ENCODE peak calls at places on chromosomes 6 and 20, in seven cellular contexts. O is A549, H is transverse colon, T is ovary, Z is K562, E is SK-N-SH, J is H1. K is an unnamed sample.

GRCh38 chr6:127956260-127956888 is 55.5 kb upstream of the THEMIS start:
- DNase-seq in O (no peak), H (no peak), T (peak; percentile 14), Z (no peak), E (no peak), J (no peak), K (no peak)

GRCh38 chr20:48787861-48788375 is 39.9 kb downstream of the PREX1 start:
- DNase-seq in O (peak; percentile 29), H (no peak), T (no peak), Z (peak; percentile 28), E (no peak), J (no peak), K (no peak)

GRCh38 chr6:30647802-30648460 is 998 bp downstream of the C6orf136 start:
- DNase-seq in O (peak; percentile 71), H (no peak), T (no peak), Z (peak; percentile 86), E (no peak), J (peak; percentile 86), K (no peak)

GRCh38 chr6:13992417-13993055 is 67.8 kb downstream of the RNF182 start:
- DNase-seq in O (peak; percentile 50), H (no peak), T (no peak), Z (peak; percentile 80), E (no peak), J (no peak), K (no peak)

GRCh38 chr6:40393641-40394040 is 193.5 kb downstream of the LRFN2 start:
- DNase-seq in O (no peak), H (no peak), T (no peak), Z (no peak), E (no peak), J (peak; percentile 36), K (no peak)

GRCh38 chr6:33197431-33198048 is 2.9 kb downstream of the RXRB start:
- DNase-seq in O (peak; percentile 67), H (peak; percentile 37), T (no peak), Z (peak; percentile 78), E (peak; percentile 79), J (peak; percentile 70), K (peak; percentile 76)

GRCh38 chr20:48709292-48709691 is 118.5 kb downstream of the PREX1 start:
- DNase-seq in O (no peak), H (no peak), T (no peak), Z (no peak), E (no peak), J (no peak), K (no peak)

GRCh38 chr6:109388265-109388664 is 6.0 kb upstream of the CD164 start:
- DNase-seq in O (no peak), H (no peak), T (no peak), Z (no peak), E (no peak), J (no peak), K (no peak)

GRCh38 chr6:129590408-129591022 is 119.5 kb downstream of the ARHGAP18 start:
- DNase-seq in O (no peak), H (no peak), T (no peak), Z (no peak), E (no peak), J (no peak), K (no peak)

GRCh38 chr6:64985726-64986125 is 721.3 kb downstream of the EYS start:
- DNase-seq in O (no peak), H (no peak), T (no peak), Z (no peak), E (no peak), J (no peak), K (no peak)

GRCh38 chr6:64983108-64983507 is 723.9 kb downstream of the EYS start:
- DNase-seq in O (no peak), H (no peak), T (no peak), Z (no peak), E (no peak), J (no peak), K (no peak)

GRCh38 chr6:64990652-64991304 is 716.2 kb downstream of the EYS start:
- DNase-seq in O (no peak), H (no peak), T (no peak), Z (no peak), E (no peak), J (no peak), K (no peak)

GRCh38 chr6:64984947-64985346 is 722.1 kb downstream of the EYS start:
- DNase-seq in O (no peak), H (no peak), T (no peak), Z (no peak), E (no peak), J (no peak), K (no peak)

DNA sequence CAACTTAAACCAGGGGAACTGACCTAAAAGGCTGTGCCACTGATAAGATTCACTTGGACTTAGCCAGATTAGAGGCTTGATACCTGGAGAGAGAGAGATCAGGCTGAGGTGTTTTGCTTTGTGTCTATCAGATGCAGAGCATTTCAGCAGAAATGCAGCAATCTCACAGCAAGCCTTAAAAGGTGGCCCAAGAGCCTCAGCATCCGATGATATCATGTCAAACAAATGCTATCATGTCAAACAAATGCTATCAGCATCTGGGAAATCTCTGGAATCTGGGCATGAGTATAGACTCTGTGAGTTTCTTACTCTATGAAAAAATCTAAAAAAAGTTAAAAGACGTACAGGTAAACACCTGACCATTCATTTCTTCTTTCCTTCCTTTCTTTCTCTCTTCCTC is 718.9 kb downstream of the EYS start:
- DNase-seq in O (no peak), H (no peak), T (no peak), Z (no peak), E (no peak), J (no peak), K (no peak)
- TF ChIP-seq EP300 in O (no peak), H (no peak), T (no peak), Z (no peak), E (no peak), J (no peak), K (no peak)

GRCh38 chr20:37291724-37292126 is 2.3 kb downstream of the MANBAL start:
- DNase-seq in O (no peak), H (no peak), T (no peak), Z (no peak), E (no peak), J (no peak), K (no peak)
- TF ChIP-seq EP300 in O (no peak), H (no peak), T (no peak), Z (no peak), E (no peak), J (no peak), K (no peak)

GRCh38 chr20:21145424-21145823 is 19.5 kb downstream of the KIZ start:
- DNase-seq in O (no peak), H (no peak), T (no peak), Z (no peak), E (no peak), J (no peak), K (no peak)
- TF ChIP-seq EP300 in O (no peak), H (no peak), T (no peak), Z (no peak), E (no peak), J (no peak), K (no peak)

DNA sequence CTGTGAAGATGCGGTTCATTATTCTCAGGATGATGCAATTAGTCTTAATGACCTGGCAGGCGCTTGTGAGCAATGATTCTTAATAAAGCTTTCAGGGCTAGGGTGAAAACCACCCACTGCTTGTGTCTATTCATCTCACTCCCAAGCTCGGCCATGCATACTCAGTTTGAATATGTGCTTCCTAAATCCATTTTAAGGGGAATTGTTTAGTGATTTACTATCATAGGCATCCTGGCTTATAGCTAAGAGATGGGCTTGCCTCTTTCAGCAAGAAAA is 141.1 kb upstream of the SLC24A3 start:
- DNase-seq in O (no peak), H (no peak), T (no peak), Z (no peak), E (no peak), J (no peak), K (no peak)
- TF ChIP-seq EP300 in O (no peak), H (no peak), T (no peak), Z (no peak), E (no peak), J (no peak), K (no peak)

DNA sequence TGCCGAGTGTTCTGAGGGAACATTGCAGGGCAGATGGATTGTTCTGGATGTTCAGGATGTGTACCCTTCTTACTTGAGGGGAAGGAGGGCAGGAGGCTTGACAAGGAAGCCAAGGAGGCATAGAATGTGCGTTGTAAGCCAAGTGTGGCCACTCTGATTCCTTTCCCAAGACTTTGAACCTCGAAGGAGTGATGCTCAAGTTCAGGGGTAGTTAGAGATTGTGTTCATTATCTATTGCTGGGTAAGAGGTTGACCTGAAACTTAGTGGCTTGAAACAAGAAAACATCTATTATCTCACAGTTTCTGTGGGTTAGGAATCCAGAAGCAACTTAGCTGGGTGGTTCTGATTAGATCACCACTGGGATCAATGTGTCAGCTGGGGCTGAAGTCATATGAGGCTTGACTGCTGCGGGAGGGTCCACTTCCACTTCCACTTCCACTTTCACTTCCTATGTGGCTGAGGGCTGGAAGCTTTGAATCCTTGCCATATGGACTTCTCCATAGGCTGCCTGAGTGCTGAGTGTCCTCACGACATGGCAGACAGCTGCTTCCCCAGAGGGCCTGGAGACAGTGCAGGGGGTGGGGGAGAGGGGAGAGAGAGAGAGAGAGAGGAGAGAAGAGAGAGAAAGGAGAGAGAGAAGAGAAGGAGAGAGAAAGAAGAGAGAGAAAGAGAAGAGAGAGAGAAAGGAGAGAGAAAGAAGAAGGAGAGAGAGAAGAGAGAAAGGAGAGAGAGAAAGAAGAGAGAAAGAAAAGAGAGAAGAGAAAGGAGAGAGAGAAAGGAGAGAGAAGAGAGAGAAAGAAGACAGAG is 6.9 kb upstream of the CD40 start:
- DNase-seq in O (no peak), H (peak; percentile 36), T (no peak), Z (no peak), E (no peak), J (no peak), K (no peak)
- TF ChIP-seq EP300 in O (no peak), H (no peak), T (no peak), Z (no peak), E (no peak), J (no peak), K (no peak)

GRCh38 chr20:57108218-57108617 is 158.2 kb downstream of the BMP7 start:
- DNase-seq in O (no peak), H (no peak), T (no peak), Z (no peak), E (no peak), J (no peak), K (no peak)
- TF ChIP-seq EP300 in O (no peak), H (no peak), T (no peak), Z (no peak), E (no peak), J (no peak), K (no peak)

GRCh38 chr6:89034586-89035251 is 45.8 kb upstream of the PNRC1 start:
- DNase-seq in O (no peak), H (no peak), T (no peak), Z (no peak), E (no peak), J (no peak), K (no peak)

GRCh38 chr6:89037156-89037900 is 43.2 kb upstream of the PNRC1 start:
- DNase-seq in O (no peak), H (no peak), T (no peak), Z (no peak), E (no peak), J (no peak), K (no peak)

GRCh38 chr6:89032599-89032998 is 48.0 kb upstream of the PNRC1 start:
- DNase-seq in O (no peak), H (no peak), T (no peak), Z (no peak), E (no peak), J (no peak), K (no peak)

GRCh38 chr6:89035252-89036106 is 45.1 kb upstream of the PNRC1 start:
- DNase-seq in O (peak; percentile 51), H (peak; percentile 91), T (peak; percentile 89), Z (peak; percentile 70), E (no peak), J (no peak), K (peak; percentile 72)
- TF ChIP-seq EP300 in O (peak; percentile 45), H (peak; percentile 99), T (peak; percentile 98), Z (peak; percentile 67), E (no peak), J (no peak), K (peak; percentile 91)